ENCODE peak calls at places on chromosomes 16 and 17, in six cellular contexts. C is NCI-H460; V is uterus; N is activated CD4-positive, alpha-beta T cell treated with anti-CD3 and anti-CD28 coated beads for 1 hour; A is anterior cingulate cortex; I is T-helper 2 cell. P is an unnamed sample.

GRCh38 chr16:19114359-19115147 is 789 bp downstream of the ITPRIPL2 start:
- DNase-seq in C (no peak), V (peak), N (no peak), A (no peak), I (peak), P (no peak)

GRCh38 chr17:63356275-63356905 is 89.7 kb downstream of the CYB561 start:
- DNase-seq in C (peak), V (no peak), N (no peak), A (no peak), I (no peak), P (no peak)

GRCh38 chr16:63617990-63618763 is 1503.7 kb downstream of the CDH11 start:
- DNase-seq in C (no peak), V (no peak), N (no peak), A (no peak), I (no peak), P (no peak)

GRCh38 chr16:77037696-77038347 is 153.2 kb upstream of the MON1B start:
- DNase-seq in C (no peak), V (no peak), N (no peak), A (no peak), I (no peak), P (no peak)

GRCh38 chr16:89721644-89722391 is 481 bp downstream of the ZNF276 start:
- DNase-seq in C (no peak), V (peak), N (peak), A (no peak), I (peak), P (peak)

GRCh38 chr17:66691644-66692500 is 143.0 kb upstream of the CACNG5 start:
- DNase-seq in C (peak), V (no peak), N (no peak), A (peak), I (no peak), P (no peak)

GRCh38 chr16:85798901-85799496 is 345 bp downstream of the EMC8 start:
- DNase-seq in C (no peak), V (no peak), N (no peak), A (no peak), I (peak), P (no peak)

GRCh38 chr16:1984347-1985225 is 593 bp downstream of the GFER start:
- DNase-seq in C (no peak), V (no peak), N (no peak), A (no peak), I (no peak), P (no peak)

GRCh38 chr16:58402796-58403195 is 10.5 kb downstream of the GINS3 start:
- DNase-seq in C (no peak), V (no peak), N (no peak), A (no peak), I (no peak), P (no peak)

GRCh38 chr16:69513180-69513966 is 52.4 kb upstream of the NFAT5 start:
- DNase-seq in C (no peak), V (no peak), N (no peak), A (no peak), I (no peak), P (no peak)

GRCh38 chr17:67059372-67059771 is 15.0 kb downstream of the CACNG1 start:
- DNase-seq in C (no peak), V (no peak), N (no peak), A (peak), I (no peak), P (no peak)

GRCh38 chr16:15485175-15485574 is 50.8 kb downstream of the BMERB1 start:
- DNase-seq in C (no peak), V (no peak), N (no peak), A (no peak), I (no peak), P (no peak)

GRCh38 chr17:79792984-79793923 is 3.6 kb downstream of the CBX8 start:
- DNase-seq in C (no peak), V (no peak), N (no peak), A (no peak), I (no peak), P (no peak)

GRCh38 chr16:11112723-11113348 is 143.2 kb downstream of the SOCS1 start:
- DNase-seq in C (no peak), V (no peak), N (no peak), A (no peak), I (no peak), P (no peak)

GRCh38 chr17:66564992-66565465 is 262.6 kb downstream of the PRKCA start:
- DNase-seq in C (no peak), V (no peak), N (no peak), A (no peak), I (no peak), P (no peak)

GRCh38 chr16:72530434-72530833 is 358.5 kb upstream of the PMFBP1 start:
- DNase-seq in C (peak), V (no peak), N (no peak), A (no peak), I (peak), P (no peak)

GRCh38 chr17:27949304-27949703 is 56.1 kb upstream of the LYRM9 start:
- DNase-seq in C (no peak), V (no peak), N (no peak), A (no peak), I (no peak), P (no peak)

GRCh38 chr16:1839554-1839953 is 12.5 kb downstream of the FAHD1 start:
- DNase-seq in C (peak), V (no peak), N (no peak), A (no peak), I (no peak), P (no peak)

GRCh38 chr16:840561-841454 is 40.3 kb upstream of the GNG13 start:
- DNase-seq in C (no peak), V (no peak), N (no peak), A (no peak), I (no peak), P (no peak)

GRCh38 chr17:78806451-78806850 is 24.4 kb upstream of the CYTH1 start:
- DNase-seq in C (no peak), V (no peak), N (no peak), A (no peak), I (no peak), P (peak)

GRCh38 chr16:79297805-79298204 is 302.7 kb downstream of the MAF start:
- DNase-seq in C (no peak), V (no peak), N (no peak), A (no peak), I (no peak), P (no peak)

GRCh38 chr17:51630101-51630671 is 369.8 kb downstream of the UTP18 start:
- DNase-seq in C (no peak), V (no peak), N (no peak), A (no peak), I (no peak), P (no peak)

GRCh38 chr17:8913091-8913490 is 45.6 kb upstream of the PIK3R6 start:
- DNase-seq in C (no peak), V (no peak), N (no peak), A (no peak), I (no peak), P (no peak)

GRCh38 chr17:6085812-6086211 is 15.6 kb downstream of the WSCD1 start:
- DNase-seq in C (no peak), V (no peak), N (no peak), A (no peak), I (no peak), P (no peak)

GRCh38 chr16:50269061-50269705 is 2.8 kb downstream of the ADCY7 start:
- DNase-seq in C (no peak), V (no peak), N (no peak), A (no peak), I (no peak), P (no peak)

GRCh38 chr16:3807425-3808123 is 72.9 kb downstream of the CREBBP start:
- DNase-seq in C (no peak), V (no peak), N (no peak), A (no peak), I (peak), P (no peak)

GRCh38 chr16:15564619-15565339 is 78.2 kb downstream of the MARF1 start:
- DNase-seq in C (no peak), V (no peak), N (no peak), A (no peak), I (no peak), P (no peak)

GRCh38 chr17:2018716-2019490 is 6.2 kb downstream of the RTN4RL1 start:
- DNase-seq in C (no peak), V (no peak), N (no peak), A (no peak), I (no peak), P (no peak)

GRCh38 chr16:30950516-30951073 is 1.7 kb downstream of the ORAI3 start:
- DNase-seq in C (no peak), V (no peak), N (no peak), A (no peak), I (no peak), P (no peak)

GRCh38 chr17:82396601-82397435 is 21.3 kb upstream of the HEXD start:
- DNase-seq in C (no peak), V (no peak), N (no peak), A (no peak), I (no peak), P (no peak)

GRCh38 chr17:76138234-76138895 is 2.7 kb downstream of the FOXJ1 start:
- DNase-seq in C (no peak), V (no peak), N (no peak), A (peak), I (no peak), P (no peak)

GRCh38 chr16:23155445-23156049 is 6.3 kb upstream of the USP31 start:
- DNase-seq in C (peak), V (no peak), N (no peak), A (no peak), I (peak), P (no peak)

GRCh38 chr16:12826559-12826958 is 22.9 kb upstream of the CPPED1 start:
- DNase-seq in C (no peak), V (no peak), N (no peak), A (no peak), I (no peak), P (no peak)

GRCh38 chr17:41377546-41377945 is 4.6 kb downstream of the KRT34 start:
- DNase-seq in C (no peak), V (no peak), N (no peak), A (no peak), I (no peak), P (no peak)

GRCh38 chr17:65627892-65628622 is 66.6 kb upstream of the AXIN2 start:
- DNase-seq in C (peak), V (peak), N (no peak), A (no peak), I (no peak), P (no peak)

GRCh38 chr17:17729620-17730249 is 48.5 kb downstream of the RAI1 start:
- DNase-seq in C (no peak), V (no peak), N (peak), A (no peak), I (peak), P (peak)

GRCh38 chr17:74987909-74988711 is 678 bp downstream of the CDR2L start:
- DNase-seq in C (no peak), V (peak), N (no peak), A (peak), I (no peak), P (no peak)

GRCh38 chr17:75491680-75492079 is 23.7 kb downstream of the CASKIN2 start:
- DNase-seq in C (no peak), V (no peak), N (no peak), A (no peak), I (no peak), P (no peak)

P was measured in T-helper 17 cell.